ENCODE peak calls at places on chromosomes 3 and 15, in eight cellular contexts. O, K, D, Y, U, S, C and L are unnamed samples.

GRCh38 chr3:105093853-105094252 is 272.9 kb upstream of the ALCAM start:
- DNase-seq in C (no peak), K (no peak), S (no peak), U (no peak), Y (no peak), O (no peak), D (no peak), L (peak)

GRCh38 chr3:5442106-5442785 is 254.7 kb downstream of the EDEM1 start:
- DNase-seq in U (no peak), Y (no peak), O (no peak), S (no peak), K (no peak), D (no peak), C (no peak), L (no peak)

GRCh38 chr3:131739211-131739610 is 236.4 kb upstream of the MRPL3 start:
- DNase-seq in S (no peak), O (no peak), C (no peak), K (no peak), Y (no peak), D (no peak), U (no peak), L (no peak)

GRCh38 chr15:55420171-55420871 is 12.0 kb downstream of the PIERCE2 start:
- DNase-seq in O (no peak), C (no peak), D (no peak), U (no peak), K (no peak), S (no peak), Y (no peak), L (peak)

GRCh38 chr15:56732881-56733130 is 503 bp downstream of the ZNF280D start:
- DNase-seq in K (no peak), O (no peak), Y (no peak), C (no peak), U (no peak), S (no peak), D (no peak), L (no peak)

GRCh38 chr3:137343283-137343682 is 385.5 kb downstream of the IL20RB start:
- DNase-seq in S (no peak), O (no peak), U (no peak), Y (no peak), K (no peak), C (no peak), D (no peak), L (no peak)

GRCh38 chr3:150737874-150738679 is 24.9 kb downstream of the SIAH2 start:
- DNase-seq in C (peak), O (no peak), K (no peak), Y (peak), U (no peak), S (no peak), D (no peak), L (peak)

GRCh38 chr15:58392611-58393161 is 39.1 kb upstream of the LIPC start:
- DNase-seq in O (no peak), D (no peak), C (no peak), U (no peak), S (no peak), K (no peak), Y (no peak), L (no peak)

GRCh38 chr3:27680517-27681246 is 41.4 kb downstream of the EOMES start:
- DNase-seq in K (no peak), O (no peak), D (no peak), S (no peak), Y (no peak), U (no peak), C (no peak), L (no peak)

GRCh38 chr15:71572452-71573053 is 237.8 kb upstream of the NR2E3 start:
- DNase-seq in C (no peak), Y (peak), S (no peak), U (no peak), K (no peak), D (no peak), O (no peak), L (no peak)

GRCh38 chr3:20511863-20512262 is 325.9 kb upstream of the SGO1 start:
- DNase-seq in D (no peak), K (no peak), O (peak), U (no peak), Y (peak), C (no peak), S (no peak), L (peak)

GRCh38 chr15:36177590-36178281 is 401.7 kb upstream of the CDIN1 start:
- DNase-seq in O (no peak), S (no peak), C (no peak), U (no peak), D (no peak), K (no peak), Y (no peak), L (no peak)

GRCh38 chr3:129607391-129608068 is 1.1 kb upstream of the PLXND1 start:
- DNase-seq in C (no peak), S (no peak), Y (no peak), D (no peak), O (no peak), K (no peak), U (no peak), L (no peak)

GRCh38 chr3:172595648-172596393 is 72.6 kb upstream of the TNFSF10 start:
- DNase-seq in U (peak), O (peak), K (peak), Y (peak), S (no peak), C (peak), D (peak), L (peak)

GRCh38 chr15:56052389-56053045 is 59.1 kb upstream of the NEDD4 start:
- DNase-seq in K (no peak), O (peak), D (peak), Y (peak), C (no peak), S (no peak), U (no peak), L (peak)

GRCh38 chr15:92884813-92885461 is 15.2 kb upstream of the CHD2 start:
- DNase-seq in C (no peak), Y (no peak), U (no peak), D (peak), K (no peak), S (no peak), O (peak), L (no peak)

GRCh38 chr3:175941352-175941751 is 1082.2 kb downstream of the NAALADL2 start:
- DNase-seq in K (no peak), C (peak), U (no peak), Y (peak), O (no peak), D (no peak), S (no peak), L (peak)

GRCh38 chr3:145936986-145937385 is 224.0 kb downstream of the PLOD2 start:
- DNase-seq in U (no peak), K (no peak), Y (no peak), S (no peak), D (no peak), C (no peak), O (no peak), L (peak)

GRCh38 chr3:10394491-10395025 is 73.6 kb upstream of the SEC13 start:
- DNase-seq in C (no peak), U (no peak), Y (no peak), K (no peak), O (no peak), D (no peak), S (no peak), L (no peak)